ENCODE peak calls at places on chromosomes 4 and X, in seven cellular contexts. J is A549, R is HCT116, W is transverse colon, X is suprapubic skin, U is NB4, Z is HepG2. A is an unnamed sample.

GRCh38 chr4:139734201-139734874 is 68.7 kb downstream of the MGST2 start:
- DNase-seq in R (no peak), Z (no peak), X (no peak), U (peak), J (no peak), W (no peak), A (no peak)

GRCh38 chr4:103719320-103720204 is at the start of gene TACR3:
- DNase-seq in X (peak), U (no peak), J (no peak), Z (no peak), R (no peak), W (no peak), A (no peak)

GRCh38 chr4:48073567-48074103 is 57.1 kb downstream of the NIPAL1 start:
- DNase-seq in U (no peak), W (no peak), Z (no peak), X (no peak), R (no peak), J (no peak), A (no peak)

GRCh38 chrX:74535211-74535621 is 79.2 kb downstream of the RLIM start:
- DNase-seq in J (no peak), U (peak), X (no peak), W (peak), R (peak), Z (peak), A (peak)

GRCh38 chr4:181418491-181418890 is 824.7 kb upstream of the TENM3 start:
- DNase-seq in W (no peak), Z (no peak), R (no peak), U (no peak), J (no peak), X (no peak), A (no peak)

GRCh38 chr4:16450724-16451123 is 224.5 kb upstream of the TAPT1 start:
- DNase-seq in R (no peak), U (no peak), Z (no peak), X (no peak), J (no peak), W (no peak), A (no peak)

GRCh38 chr4:181006509-181007290 is 1236.5 kb upstream of the TENM3 start:
- DNase-seq in Z (no peak), U (no peak), R (no peak), W (no peak), J (no peak), X (no peak), A (no peak)

GRCh38 chrX:24619647-24620046 is 27.5 kb downstream of the PCYT1B start:
- DNase-seq in R (no peak), X (no peak), Z (peak), U (no peak), J (no peak), W (no peak), A (peak)

GRCh38 chr4:143184217-143184502 is 557 bp upstream of the USP38 start:
- DNase-seq in X (no peak), Z (no peak), R (no peak), J (no peak), U (no peak), W (no peak), A (no peak)

GRCh38 chr4:90189128-90189527 is 61.9 kb downstream of the CCSER1 start:
- DNase-seq in Z (no peak), R (no peak), W (no peak), X (no peak), U (no peak), J (no peak), A (no peak)

GRCh38 chr4:99949034-99949998 is 759 bp downstream of the H2AZ1 start:
- DNase-seq in X (peak), R (peak), J (no peak), U (peak), W (peak), Z (peak), A (peak)

GRCh38 chrX:6735235-6735634 is 200.3 kb upstream of the VCX3A start:
- DNase-seq in R (no peak), J (no peak), W (no peak), X (no peak), U (no peak), Z (no peak), A (no peak)

GRCh38 chr4:174402470-174403176 is 118.9 kb downstream of the CEP44 start:
- DNase-seq in W (no peak), J (peak), R (no peak), Z (no peak), X (no peak), U (no peak), A (no peak)

DNA sequence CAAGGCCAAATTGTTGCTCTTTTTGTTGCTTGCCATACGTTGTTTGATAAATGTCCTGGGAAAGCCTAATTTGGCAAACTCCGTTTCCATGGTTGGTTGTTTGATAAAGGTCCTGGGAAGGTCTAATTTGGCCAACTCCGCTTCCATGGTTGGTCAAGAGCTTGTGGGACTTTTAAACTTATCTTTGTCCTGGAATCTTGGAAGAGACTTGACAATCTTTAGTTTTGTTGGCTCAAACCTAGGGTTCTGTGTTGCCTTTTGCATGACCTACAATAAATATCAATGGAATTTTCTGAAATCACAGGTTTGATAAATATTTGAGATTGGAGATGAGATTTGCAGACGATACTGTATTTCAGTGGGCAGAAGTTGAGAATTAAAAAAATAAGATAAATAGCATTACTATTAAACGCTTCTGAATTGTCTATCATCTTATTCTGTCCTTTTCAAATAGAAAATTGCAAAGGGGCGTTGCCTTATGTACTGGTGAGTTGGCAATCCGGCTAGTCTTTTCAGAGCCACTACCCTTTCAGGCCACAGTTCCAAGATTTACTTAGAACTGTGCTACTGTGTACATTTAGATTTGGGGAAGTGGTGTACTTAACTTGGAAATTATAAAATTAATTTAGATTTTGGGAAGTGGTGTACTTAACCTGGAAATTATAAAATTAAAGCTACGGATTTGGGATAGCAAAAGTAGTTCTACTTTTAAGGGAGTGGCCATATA is 832 bp downstream of the OSTC start:
- DNase-seq in R (no peak), U (peak), Z (peak), X (no peak), W (no peak), J (peak), A (peak)
- TF ChIP-seq POLR2A in R (no peak), U (no peak), Z (no peak), X (no peak), W (no peak), J (no peak), A (no peak)

GRCh38 chrX:108415146-108415545 is 23.1 kb downstream of the COL4A6 start:
- DNase-seq in U (no peak), J (no peak), Z (no peak), R (no peak), X (no peak), W (no peak), A (no peak)

GRCh38 chrX:108415891-108416290 is 22.3 kb downstream of the COL4A6 start:
- DNase-seq in Z (no peak), W (no peak), U (no peak), J (no peak), R (no peak), X (no peak), A (no peak)

GRCh38 chrX:108419401-108419800 is 18.8 kb downstream of the COL4A6 start:
- DNase-seq in W (no peak), X (no peak), U (no peak), Z (no peak), J (no peak), R (no peak), A (no peak)

GRCh38 chrX:108420481-108420880 is 17.7 kb downstream of the COL4A6 start:
- DNase-seq in J (no peak), U (no peak), X (no peak), R (no peak), Z (no peak), W (no peak), A (no peak)

DNA sequence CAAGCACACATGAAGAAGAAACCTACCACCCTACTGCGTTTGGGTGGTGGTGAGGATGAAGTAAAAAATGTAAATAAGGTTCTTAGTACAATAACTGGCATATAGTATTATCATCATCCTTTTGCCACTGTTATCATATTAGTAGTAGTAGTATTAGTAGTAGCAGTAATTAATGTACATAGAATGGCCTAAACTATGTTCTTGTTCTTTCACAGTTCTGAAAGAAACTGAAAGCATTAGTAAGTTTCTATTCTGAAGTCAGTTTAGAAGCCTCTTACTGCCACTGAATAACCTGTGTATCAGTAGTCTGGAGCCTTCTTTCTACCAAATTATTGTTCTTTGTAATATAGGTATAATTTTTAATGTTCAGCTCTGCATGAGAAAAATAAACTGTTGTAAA is 21.0 kb downstream of the COL4A6 start:
- DNase-seq in J (no peak), U (no peak), Z (no peak), R (no peak), X (no peak), W (no peak), A (no peak)
- TF ChIP-seq POLR2A in J (no peak), U (no peak), Z (no peak), R (no peak), X (no peak), W (no peak), A (no peak)

GRCh38 chrX:40262641-40263560 is 165.1 kb upstream of the BCOR start:
- DNase-seq in R (peak), W (no peak), J (no peak), Z (peak), X (no peak), U (no peak), A (no peak)

GRCh38 chrX:40268126-40268525 is 170.4 kb upstream of the BCOR start:
- DNase-seq in R (no peak), W (no peak), Z (no peak), J (no peak), X (no peak), U (no peak), A (no peak)

GRCh38 chrX:40267334-40268118 is 169.8 kb upstream of the BCOR start:
- DNase-seq in X (no peak), R (no peak), J (no peak), Z (no peak), U (peak), W (no peak), A (no peak)

GRCh38 chrX:40261955-40262596 is 164.3 kb upstream of the BCOR start:
- DNase-seq in X (no peak), Z (no peak), J (no peak), W (no peak), U (no peak), R (no peak), A (no peak)

GRCh38 chrX:40266490-40267333 is 169.0 kb upstream of the BCOR start:
- DNase-seq in U (peak), J (peak), R (peak), Z (peak), W (peak), X (peak), A (peak)
- TF ChIP-seq POLR2A in U (no peak), J (no peak), R (no peak), Z (no peak), W (no peak), X (no peak), A (peak)

GRCh38 chrX:48911407-48912182 is at the start of gene SLC35A2:
- DNase-seq in X (peak), U (peak), Z (peak), R (peak), J (peak), W (peak), A (peak)
- TF ChIP-seq POLR2A in X (no peak), U (peak), Z (no peak), R (peak), J (peak), W (peak), A (peak)

DNA sequence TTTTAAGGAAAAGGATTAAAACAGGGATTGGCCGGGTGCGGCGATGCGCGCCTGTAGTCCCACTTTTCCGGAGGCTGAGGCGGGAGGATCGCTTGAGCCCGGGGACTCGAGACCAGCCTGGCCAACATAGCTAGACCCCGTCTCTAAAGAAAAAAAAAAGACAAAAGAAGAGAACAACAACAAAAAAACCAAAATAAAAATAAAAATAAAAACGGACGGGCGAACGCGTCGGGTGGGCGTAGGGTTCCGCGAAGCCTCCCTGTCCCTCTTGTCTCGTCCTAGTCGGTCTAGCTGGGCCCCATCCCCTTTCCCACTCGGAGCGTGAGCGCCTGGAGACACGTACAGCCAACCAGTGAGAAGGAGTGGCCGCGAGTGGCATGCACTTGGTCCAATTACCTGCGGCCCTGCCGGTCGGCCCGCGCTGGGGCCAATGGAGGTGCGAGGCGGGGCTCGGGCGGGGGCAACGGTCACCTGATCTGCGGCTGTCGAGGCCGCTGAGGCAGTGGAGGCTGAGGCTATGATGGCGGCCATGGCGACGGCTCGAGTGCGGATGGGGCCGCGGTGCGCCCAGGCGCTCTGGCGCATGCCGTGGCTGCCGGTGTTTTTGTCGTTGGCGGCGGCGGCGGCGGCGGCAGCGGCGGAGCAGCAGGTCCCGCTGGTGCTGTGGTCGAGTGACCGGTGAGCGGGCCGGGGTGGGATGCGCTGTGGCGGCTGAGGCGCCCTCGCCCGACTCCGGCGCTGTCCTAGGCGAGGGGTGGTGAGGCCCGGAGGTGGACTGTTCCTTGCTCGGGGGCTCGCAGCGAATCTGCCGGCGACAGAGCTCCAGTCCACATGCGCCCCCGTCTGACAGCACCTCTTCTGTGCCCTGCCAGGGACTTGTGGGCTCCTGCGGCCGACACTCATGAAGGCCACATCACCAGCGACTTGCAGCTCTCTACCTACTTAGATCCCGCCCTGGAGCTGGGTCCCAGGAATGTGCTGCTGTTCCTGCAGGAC is at the start of gene ATP6AP1:
- DNase-seq in Z (peak), U (peak), X (peak), R (peak), J (peak), W (peak), A (peak)
- TF ChIP-seq POLR2A in Z (no peak), U (peak), X (no peak), R (no peak), J (peak), W (peak), A (peak)